ENCODE peak calls at places on chromosomes 6 and 20, in ten cellular contexts. One of them, this sample, is unnamed.

GRCh38 chr20:3732327-3733118 is at the start of gene HSPA12B:
- DNase-seq in psoas muscle: no peak
- DNase-seq in heart right ventricle: peak
- DNase-seq in esophagus squamous epithelium: no peak
- DNase-seq in tibial nerve: no peak
- DNase-seq in adrenal gland: no peak
- DNase-seq in CD4-positive, alpha-beta T cell: no peak
- DNase-seq in left ventricle myocardium inferior: no peak
- DNase-seq in GM23338: peak
- DNase-seq in tibial artery: no peak
- DNase-seq in this sample: no peak

GRCh38 chr6:151239603-151240035 is at the start of gene AKAP12:
- DNase-seq in psoas muscle: peak
- DNase-seq in heart right ventricle: peak
- DNase-seq in esophagus squamous epithelium: no peak
- DNase-seq in tibial nerve: peak
- DNase-seq in adrenal gland: peak
- DNase-seq in CD4-positive, alpha-beta T cell: no peak
- DNase-seq in left ventricle myocardium inferior: peak
- DNase-seq in GM23338: peak
- DNase-seq in tibial artery: peak
- DNase-seq in this sample: no peak

GRCh38 chr6:141562801-141563763 is 569.6 kb upstream of the GJE1 start:
- DNase-seq in psoas muscle: peak
- DNase-seq in heart right ventricle: peak
- DNase-seq in esophagus squamous epithelium: no peak
- DNase-seq in tibial nerve: peak
- DNase-seq in adrenal gland: peak
- DNase-seq in CD4-positive, alpha-beta T cell: peak
- DNase-seq in left ventricle myocardium inferior: peak
- DNase-seq in GM23338: peak
- DNase-seq in tibial artery: peak
- DNase-seq in this sample: peak

GRCh38 chr6:106300944-106301343 is 24.6 kb downstream of the ATG5 start:
- DNase-seq in psoas muscle: no peak
- DNase-seq in heart right ventricle: no peak
- DNase-seq in esophagus squamous epithelium: no peak
- DNase-seq in tibial nerve: peak
- DNase-seq in adrenal gland: no peak
- DNase-seq in CD4-positive, alpha-beta T cell: no peak
- DNase-seq in left ventricle myocardium inferior: no peak
- DNase-seq in GM23338: peak
- DNase-seq in tibial artery: no peak
- DNase-seq in this sample: no peak

GRCh38 chr6:136822051-136822378 is 377 bp upstream of the PEX7 start:
- DNase-seq in psoas muscle: peak
- DNase-seq in heart right ventricle: no peak
- DNase-seq in esophagus squamous epithelium: no peak
- DNase-seq in tibial nerve: no peak
- DNase-seq in adrenal gland: peak
- DNase-seq in CD4-positive, alpha-beta T cell: no peak
- DNase-seq in left ventricle myocardium inferior: no peak
- DNase-seq in GM23338: no peak
- DNase-seq in tibial artery: no peak
- DNase-seq in this sample: no peak

GRCh38 chr20:1686151-1686748 is 28.7 kb upstream of the SIRPG start:
- DNase-seq in psoas muscle: no peak
- DNase-seq in heart right ventricle: no peak
- DNase-seq in esophagus squamous epithelium: no peak
- DNase-seq in tibial nerve: no peak
- DNase-seq in adrenal gland: no peak
- DNase-seq in CD4-positive, alpha-beta T cell: no peak
- DNase-seq in left ventricle myocardium inferior: no peak
- DNase-seq in GM23338: no peak
- DNase-seq in tibial artery: no peak
- DNase-seq in this sample: no peak

GRCh38 chr6:118313208-118313607 is 234.9 kb upstream of the PLN start:
- DNase-seq in psoas muscle: no peak
- DNase-seq in heart right ventricle: no peak
- DNase-seq in esophagus squamous epithelium: no peak
- DNase-seq in tibial nerve: no peak
- DNase-seq in adrenal gland: no peak
- DNase-seq in CD4-positive, alpha-beta T cell: no peak
- DNase-seq in left ventricle myocardium inferior: no peak
- DNase-seq in GM23338: no peak
- DNase-seq in tibial artery: no peak
- DNase-seq in this sample: no peak

GRCh38 chr20:51562027-51562333 is 19.5 kb upstream of the NFATC2 start:
- DNase-seq in psoas muscle: no peak
- DNase-seq in heart right ventricle: no peak
- DNase-seq in esophagus squamous epithelium: no peak
- DNase-seq in tibial nerve: no peak
- DNase-seq in adrenal gland: no peak
- DNase-seq in CD4-positive, alpha-beta T cell: no peak
- DNase-seq in left ventricle myocardium inferior: no peak
- DNase-seq in GM23338: no peak
- DNase-seq in tibial artery: no peak
- DNase-seq in this sample: no peak

GRCh38 chr6:163750436-163751031 is 336.0 kb downstream of the QKI start:
- DNase-seq in psoas muscle: no peak
- DNase-seq in heart right ventricle: peak
- DNase-seq in esophagus squamous epithelium: no peak
- DNase-seq in tibial nerve: no peak
- DNase-seq in adrenal gland: no peak
- DNase-seq in CD4-positive, alpha-beta T cell: no peak
- DNase-seq in left ventricle myocardium inferior: no peak
- DNase-seq in GM23338: no peak
- DNase-seq in tibial artery: no peak
- DNase-seq in this sample: no peak

GRCh38 chr6:2999005-2999620 is 581 bp upstream of the NQO2 start:
- DNase-seq in psoas muscle: peak
- DNase-seq in heart right ventricle: no peak
- DNase-seq in esophagus squamous epithelium: peak
- DNase-seq in tibial nerve: peak
- DNase-seq in adrenal gland: peak
- DNase-seq in CD4-positive, alpha-beta T cell: no peak
- DNase-seq in left ventricle myocardium inferior: no peak
- DNase-seq in GM23338: no peak
- DNase-seq in tibial artery: peak
- DNase-seq in this sample: peak

GRCh38 chr6:15044146-15044882 is 201.6 kb upstream of the JARID2 start:
- DNase-seq in psoas muscle: no peak
- DNase-seq in heart right ventricle: no peak
- DNase-seq in esophagus squamous epithelium: no peak
- DNase-seq in tibial nerve: no peak
- DNase-seq in adrenal gland: no peak
- DNase-seq in CD4-positive, alpha-beta T cell: no peak
- DNase-seq in left ventricle myocardium inferior: no peak
- DNase-seq in GM23338: peak
- DNase-seq in tibial artery: no peak
- DNase-seq in this sample: no peak

GRCh38 chr20:54479138-54479906 is 3.9 kb downstream of the DOK5 start:
- DNase-seq in psoas muscle: no peak
- DNase-seq in heart right ventricle: no peak
- DNase-seq in esophagus squamous epithelium: no peak
- DNase-seq in tibial nerve: no peak
- DNase-seq in adrenal gland: no peak
- DNase-seq in CD4-positive, alpha-beta T cell: no peak
- DNase-seq in left ventricle myocardium inferior: no peak
- DNase-seq in GM23338: peak
- DNase-seq in tibial artery: no peak
- DNase-seq in this sample: no peak

GRCh38 chr6:12586696-12587095 is 129.9 kb upstream of the PHACTR1 start:
- DNase-seq in psoas muscle: no peak
- DNase-seq in heart right ventricle: no peak
- DNase-seq in esophagus squamous epithelium: no peak
- DNase-seq in tibial nerve: no peak
- DNase-seq in adrenal gland: no peak
- DNase-seq in CD4-positive, alpha-beta T cell: no peak
- DNase-seq in left ventricle myocardium inferior: no peak
- DNase-seq in GM23338: no peak
- DNase-seq in tibial artery: no peak
- DNase-seq in this sample: no peak

GRCh38 chr20:8389381-8390368 is 257.6 kb downstream of the PLCB1 start:
- DNase-seq in psoas muscle: no peak
- DNase-seq in heart right ventricle: no peak
- DNase-seq in esophagus squamous epithelium: no peak
- DNase-seq in tibial nerve: no peak
- DNase-seq in adrenal gland: no peak
- DNase-seq in CD4-positive, alpha-beta T cell: no peak
- DNase-seq in left ventricle myocardium inferior: no peak
- DNase-seq in GM23338: peak
- DNase-seq in tibial artery: no peak
- DNase-seq in this sample: no peak

GRCh38 chr6:125020385-125020784 is 58.1 kb downstream of the RNF217 start:
- DNase-seq in psoas muscle: no peak
- DNase-seq in heart right ventricle: no peak
- DNase-seq in esophagus squamous epithelium: no peak
- DNase-seq in tibial nerve: no peak
- DNase-seq in adrenal gland: no peak
- DNase-seq in CD4-positive, alpha-beta T cell: no peak
- DNase-seq in left ventricle myocardium inferior: no peak
- DNase-seq in GM23338: peak
- DNase-seq in tibial artery: no peak
- DNase-seq in this sample: no peak

GRCh38 chr20:32509639-32510066 is 75.5 kb downstream of the NOL4L start:
- DNase-seq in psoas muscle: no peak
- DNase-seq in heart right ventricle: no peak
- DNase-seq in esophagus squamous epithelium: no peak
- DNase-seq in tibial nerve: no peak
- DNase-seq in adrenal gland: no peak
- DNase-seq in CD4-positive, alpha-beta T cell: peak
- DNase-seq in left ventricle myocardium inferior: no peak
- DNase-seq in GM23338: no peak
- DNase-seq in tibial artery: no peak
- DNase-seq in this sample: no peak

GRCh38 chr6:155001482-155001881 is 6.4 kb downstream of the TIAM2 start:
- DNase-seq in psoas muscle: no peak
- DNase-seq in heart right ventricle: no peak
- DNase-seq in esophagus squamous epithelium: no peak
- DNase-seq in tibial nerve: no peak
- DNase-seq in adrenal gland: no peak
- DNase-seq in CD4-positive, alpha-beta T cell: no peak
- DNase-seq in left ventricle myocardium inferior: no peak
- DNase-seq in GM23338: no peak
- DNase-seq in tibial artery: no peak
- DNase-seq in this sample: no peak

GRCh38 chr6:56528412-56528841 is 114.3 kb downstream of the DST start:
- DNase-seq in psoas muscle: no peak
- DNase-seq in heart right ventricle: no peak
- DNase-seq in esophagus squamous epithelium: no peak
- DNase-seq in tibial nerve: no peak
- DNase-seq in adrenal gland: no peak
- DNase-seq in CD4-positive, alpha-beta T cell: no peak
- DNase-seq in left ventricle myocardium inferior: no peak
- DNase-seq in GM23338: no peak
- DNase-seq in tibial artery: no peak
- DNase-seq in this sample: no peak

GRCh38 chr6:97114645-97115044 is 168.4 kb downstream of the MMS22L start:
- DNase-seq in psoas muscle: no peak
- DNase-seq in heart right ventricle: no peak
- DNase-seq in esophagus squamous epithelium: no peak
- DNase-seq in tibial nerve: no peak
- DNase-seq in adrenal gland: no peak
- DNase-seq in CD4-positive, alpha-beta T cell: no peak
- DNase-seq in left ventricle myocardium inferior: no peak
- DNase-seq in GM23338: no peak
- DNase-seq in tibial artery: no peak
- DNase-seq in this sample: no peak
- TF ChIP-seq CTCF in psoas muscle: no peak
- TF ChIP-seq CTCF in heart right ventricle: no peak
- TF ChIP-seq CTCF in esophagus squamous epithelium: no peak
- TF ChIP-seq CTCF in tibial nerve: no peak
- TF ChIP-seq CTCF in adrenal gland: no peak
- TF ChIP-seq CTCF in CD4-positive, alpha-beta T cell: no peak
- TF ChIP-seq CTCF in left ventricle myocardium inferior: no peak
- TF ChIP-seq CTCF in GM23338: no peak
- TF ChIP-seq CTCF in tibial artery: no peak
- TF ChIP-seq CTCF in this sample: no peak

DNA sequence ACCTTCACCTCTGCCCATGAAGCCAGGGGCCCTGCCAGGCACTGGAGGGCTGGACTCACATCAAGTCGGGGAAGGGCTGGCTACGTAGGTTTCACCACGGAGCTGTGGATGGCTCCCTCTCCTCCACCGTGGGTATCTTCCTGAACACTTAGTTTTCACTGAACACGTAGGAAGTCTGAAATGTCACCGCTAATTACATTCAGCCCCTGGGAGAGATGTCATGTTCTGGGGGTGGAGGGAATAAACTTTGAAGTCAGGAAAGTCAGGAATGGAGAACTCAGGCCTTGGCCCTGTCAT is 6.5 kb downstream of the LHFPL5 start:
- DNase-seq in psoas muscle: no peak
- DNase-seq in heart right ventricle: no peak
- DNase-seq in esophagus squamous epithelium: no peak
- DNase-seq in tibial nerve: no peak
- DNase-seq in adrenal gland: no peak
- DNase-seq in CD4-positive, alpha-beta T cell: no peak
- DNase-seq in left ventricle myocardium inferior: no peak
- DNase-seq in GM23338: no peak
- DNase-seq in tibial artery: no peak
- DNase-seq in this sample: no peak
- H3K27ac ChIP-seq in psoas muscle: no peak
- H3K27ac ChIP-seq in heart right ventricle: no peak
- H3K27ac ChIP-seq in esophagus squamous epithelium: peak
- H3K27ac ChIP-seq in tibial nerve: no peak
- H3K27ac ChIP-seq in adrenal gland: no peak
- H3K27ac ChIP-seq in CD4-positive, alpha-beta T cell: no peak
- H3K27ac ChIP-seq in left ventricle myocardium inferior: no peak
- H3K27ac ChIP-seq in GM23338: no peak
- H3K27ac ChIP-seq in tibial artery: no peak
- H3K27ac ChIP-seq in this sample: no peak

DNA sequence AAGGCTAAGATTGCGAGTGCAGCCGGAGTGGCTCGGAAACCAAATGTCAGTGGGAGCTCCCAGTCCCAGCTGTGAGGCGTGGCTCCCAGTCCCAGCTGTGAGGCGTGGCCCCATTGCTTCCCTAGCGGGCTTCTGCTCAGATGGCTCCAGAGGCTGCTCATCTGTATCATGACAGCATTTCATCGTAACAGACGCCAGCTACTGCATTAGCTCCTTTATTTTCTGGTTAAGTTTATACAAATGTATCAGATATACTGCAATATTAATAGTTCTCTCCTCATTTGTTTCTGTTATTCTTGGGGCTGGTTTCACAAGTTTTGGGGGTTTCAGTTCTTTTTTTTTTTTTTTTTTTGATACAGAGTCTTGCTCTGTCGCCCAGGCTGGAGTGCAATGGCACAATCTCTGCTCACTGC is 34.7 kb upstream of the TBXT start:
- DNase-seq in psoas muscle: peak
- DNase-seq in heart right ventricle: peak
- DNase-seq in esophagus squamous epithelium: no peak
- DNase-seq in tibial nerve: no peak
- DNase-seq in adrenal gland: no peak
- DNase-seq in CD4-positive, alpha-beta T cell: no peak
- DNase-seq in left ventricle myocardium inferior: peak
- DNase-seq in GM23338: no peak
- DNase-seq in tibial artery: peak
- DNase-seq in this sample: no peak
- TF ChIP-seq CTCF in psoas muscle: no peak
- TF ChIP-seq CTCF in heart right ventricle: no peak
- TF ChIP-seq CTCF in esophagus squamous epithelium: no peak
- TF ChIP-seq CTCF in tibial nerve: no peak
- TF ChIP-seq CTCF in adrenal gland: no peak
- TF ChIP-seq CTCF in CD4-positive, alpha-beta T cell: no peak
- TF ChIP-seq CTCF in left ventricle myocardium inferior: no peak
- TF ChIP-seq CTCF in GM23338: no peak
- TF ChIP-seq CTCF in tibial artery: no peak
- TF ChIP-seq CTCF in this sample: no peak

GRCh38 chr20:35305682-35306556 is 13.7 kb upstream of the FAM83C start:
- DNase-seq in psoas muscle: peak
- DNase-seq in heart right ventricle: no peak
- DNase-seq in esophagus squamous epithelium: peak
- DNase-seq in tibial nerve: peak
- DNase-seq in adrenal gland: peak
- DNase-seq in CD4-positive, alpha-beta T cell: peak
- DNase-seq in left ventricle myocardium inferior: no peak
- DNase-seq in GM23338: no peak
- DNase-seq in tibial artery: peak
- DNase-seq in this sample: peak
- H3K27ac ChIP-seq in psoas muscle: peak
- H3K27ac ChIP-seq in heart right ventricle: no peak
- H3K27ac ChIP-seq in esophagus squamous epithelium: peak
- H3K27ac ChIP-seq in tibial nerve: peak
- H3K27ac ChIP-seq in adrenal gland: peak
- H3K27ac ChIP-seq in CD4-positive, alpha-beta T cell: no peak
- H3K27ac ChIP-seq in left ventricle myocardium inferior: no peak
- H3K27ac ChIP-seq in GM23338: no peak
- H3K27ac ChIP-seq in tibial artery: peak
- H3K27ac ChIP-seq in this sample: peak

This sample was measured in stomach.